ENCODE peak calls at places on chromosome 16, in six cellular contexts. M is A549, B is neural progenitor cell, J is AG09309, P is GM20000, O is cardiac muscle cell. A is an unnamed sample.

GRCh38 chr16:83125999-83126568 is 499.3 kb downstream of the CDH13 start:
- DNase-seq in M (no peak), B (no peak), J (no peak), P (no peak), O (no peak), A (no peak)

GRCh38 chr16:22670551-22670970 is 143.4 kb upstream of the HS3ST2 start:
- DNase-seq in M (peak), B (peak), J (no peak), P (peak), O (no peak), A (peak)

GRCh38 chr16:85593503-85594195 is 19.5 kb upstream of the GSE1 start:
- DNase-seq in M (no peak), B (peak), J (no peak), P (no peak), O (no peak), A (no peak)

GRCh38 chr16:58584831-58585505 is 44.7 kb downstream of the CNOT1 start:
- DNase-seq in M (no peak), B (no peak), J (no peak), P (no peak), O (peak), A (no peak)

GRCh38 chr16:50605733-50606430 is 57.7 kb downstream of the NKD1 start:
- DNase-seq in M (no peak), B (no peak), J (no peak), P (no peak), O (no peak), A (no peak)

GRCh38 chr16:3158014-3158497 is 23.2 kb downstream of the ZNF213 start:
- DNase-seq in M (no peak), B (peak), J (no peak), P (no peak), O (peak), A (no peak)

GRCh38 chr16:89112377-89113151 is 18.9 kb downstream of the ACSF3 start:
- DNase-seq in M (no peak), B (no peak), J (no peak), P (no peak), O (no peak), A (peak)

GRCh38 chr16:3170440-3171180 is 17.4 kb upstream of the OR1F1 start:
- DNase-seq in M (no peak), B (peak), J (no peak), P (no peak), O (no peak), A (peak)

GRCh38 chr16:1183235-1183907 is 30.5 kb downstream of the CACNA1H start:
- DNase-seq in M (peak), B (peak), J (no peak), P (no peak), O (peak), A (no peak)

GRCh38 chr16:1181715-1182671 is 29.1 kb downstream of the CACNA1H start:
- DNase-seq in M (peak), B (peak), J (no peak), P (no peak), O (peak), A (no peak)

GRCh38 chr16:1178295-1178910 is 25.5 kb downstream of the CACNA1H start:
- DNase-seq in M (no peak), B (no peak), J (no peak), P (no peak), O (no peak), A (no peak)

GRCh38 chr16:1184156-1184868 is 31.4 kb downstream of the CACNA1H start:
- DNase-seq in M (peak), B (no peak), J (no peak), P (no peak), O (no peak), A (no peak)

GRCh38 chr16:1180772-1181714 is 28.1 kb downstream of the CACNA1H start:
- DNase-seq in M (no peak), B (peak), J (no peak), P (no peak), O (no peak), A (no peak)
- TF ChIP-seq CTCF in M (peak), B (peak), J (no peak), P (no peak), O (no peak), A (no peak)

GRCh38 chr16:9042943-9043680 is 48.3 kb upstream of the HAPSTR1 start:
- DNase-seq in M (no peak), B (no peak), J (peak), P (no peak), O (peak), A (no peak)
- TF ChIP-seq CTCF in M (no peak), B (no peak), J (no peak), P (no peak), O (no peak), A (no peak)

GRCh38 chr16:80317132-80318098 is 223.4 kb upstream of the DYNLRB2 start:
- DNase-seq in M (peak), B (peak), J (no peak), P (no peak), O (no peak), A (no peak)
- TF ChIP-seq CTCF in M (no peak), B (peak), J (peak), P (no peak), O (no peak), A (peak)

GRCh38 chr16:57514371-57514770 is 22.0 kb downstream of the CCDC102A start:
- DNase-seq in M (no peak), B (no peak), J (no peak), P (no peak), O (no peak), A (no peak)
- TF ChIP-seq CTCF in M (no peak), B (no peak), J (no peak), P (no peak), O (no peak), A (no peak)

GRCh38 chr16:75322706-75323105 is 71.3 kb upstream of the BCAR1 start:
- DNase-seq in M (no peak), B (no peak), J (no peak), P (no peak), O (peak), A (no peak)

GRCh38 chr16:75323198-75323597 is 71.8 kb upstream of the BCAR1 start:
- DNase-seq in M (no peak), B (no peak), J (no peak), P (no peak), O (no peak), A (no peak)

GRCh38 chr16:75318737-75319136 is 67.3 kb upstream of the BCAR1 start:
- DNase-seq in M (no peak), B (no peak), J (no peak), P (no peak), O (no peak), A (no peak)

GRCh38 chr16:75319513-75320401 is 68.3 kb upstream of the BCAR1 start:
- DNase-seq in M (no peak), B (no peak), J (peak), P (peak), O (peak), A (peak)

DNA sequence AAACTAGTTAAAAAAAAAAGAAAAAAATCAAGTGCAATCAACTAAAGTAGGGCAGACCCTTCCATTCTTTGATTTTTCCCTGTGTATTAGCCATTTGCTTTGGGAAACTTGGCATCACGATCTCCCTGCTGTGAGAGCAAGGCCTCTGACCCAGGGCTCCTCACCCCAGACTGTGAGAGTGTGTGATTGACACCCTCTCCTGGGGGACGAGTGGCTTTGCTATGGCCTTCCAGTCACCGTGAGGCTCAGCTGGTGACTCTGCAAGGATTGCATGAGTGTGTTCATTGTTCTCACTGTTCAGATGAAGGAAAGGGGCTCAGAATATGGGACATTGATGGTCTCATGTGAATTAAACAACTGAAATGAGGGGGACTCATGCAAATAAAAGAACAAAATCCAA is 69.0 kb upstream of the BCAR1 start:
- DNase-seq in M (no peak), B (peak), J (no peak), P (peak), O (no peak), A (no peak)
- TF ChIP-seq CTCF in M (no peak), B (no peak), J (no peak), P (peak), O (no peak), A (no peak)

GRCh38 chr16:27268376-27269299 is at the start of gene NSMCE1:
- DNase-seq in M (peak), B (peak), J (peak), P (peak), O (peak), A (peak)
- TF ChIP-seq CTCF in M (no peak), B (no peak), J (no peak), P (no peak), O (no peak), A (no peak)

GRCh38 chr16:69499541-69500255 is 66.1 kb upstream of the NFAT5 start:
- DNase-seq in M (no peak), B (no peak), J (no peak), P (no peak), O (no peak), A (no peak)

GRCh38 chr16:69495821-69496220 is 69.9 kb upstream of the NFAT5 start:
- DNase-seq in M (no peak), B (no peak), J (no peak), P (no peak), O (no peak), A (no peak)

GRCh38 chr16:69498926-69499325 is 66.8 kb upstream of the NFAT5 start:
- DNase-seq in M (no peak), B (no peak), J (no peak), P (no peak), O (no peak), A (no peak)

GRCh38 chr16:69496376-69496775 is 69.4 kb upstream of the NFAT5 start:
- DNase-seq in M (no peak), B (no peak), J (no peak), P (no peak), O (no peak), A (no peak)

DNA sequence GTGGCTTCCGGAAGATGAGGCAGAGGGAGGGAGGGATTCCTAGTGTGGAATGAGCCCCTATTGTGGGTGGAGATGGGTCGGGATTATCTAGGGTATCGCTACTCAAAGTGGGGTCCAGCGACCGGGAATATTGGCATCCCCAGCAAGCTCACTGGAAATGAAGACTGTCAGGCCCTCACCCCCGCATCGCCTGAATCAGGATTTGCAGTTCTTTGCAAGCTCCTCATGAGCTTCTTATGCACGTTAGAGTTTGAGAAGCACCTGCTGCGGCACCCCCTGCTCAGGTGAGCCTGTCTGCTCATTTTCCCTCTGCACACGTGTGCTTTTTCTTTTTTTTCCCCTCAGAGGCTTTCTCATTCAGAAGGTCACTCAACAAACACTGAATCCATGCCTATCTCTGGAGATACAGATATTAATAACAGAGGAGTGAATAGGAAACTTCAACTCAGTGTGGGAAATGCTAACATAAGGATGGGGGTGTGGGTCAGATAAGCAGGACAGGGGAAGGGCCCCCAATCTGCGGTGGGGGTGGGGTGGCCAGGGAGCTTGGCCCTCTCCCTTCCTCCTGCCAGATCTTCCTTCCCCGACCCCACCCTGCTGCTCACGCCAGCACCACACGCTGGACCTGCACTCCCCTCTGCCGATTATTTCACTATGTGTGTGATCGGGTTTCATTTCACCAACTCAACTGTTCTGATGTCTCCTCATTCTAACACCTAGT is 67.7 kb upstream of the NFAT5 start:
- DNase-seq in M (no peak), B (no peak), J (no peak), P (no peak), O (no peak), A (no peak)
- TF ChIP-seq CTCF in M (no peak), B (no peak), J (no peak), P (no peak), O (no peak), A (no peak)

A was measured in activated CD8-positive, alpha-beta T cell treated with anti-CD3 and anti-CD28 coated beads for 36 hours.